ENCODE peak calls at places on chromosome 9, in four cellular contexts. D is mesenchymal stem cell; B is CD8-positive, alpha-beta T cell; H is WERI-Rb-1. W is an unnamed sample.

GRCh38 chr9:105515811-105516413 is 42.0 kb upstream of the FKTN start:
- DNase-seq in H (no peak), B (no peak), D (no peak), W (no peak)

GRCh38 chr9:75046725-75047345 is 18.7 kb upstream of the CARNMT1 start:
- DNase-seq in D (no peak), B (no peak), H (no peak), W (no peak)

GRCh38 chr9:134139081-134139480 is 3.2 kb downstream of the WDR5 start:
- DNase-seq in B (no peak), H (no peak), D (peak), W (peak)

GRCh38 chr9:133203506-133204075 is 5.5 kb downstream of the OBP2B start:
- DNase-seq in H (no peak), D (no peak), B (no peak), W (no peak)

GRCh38 chr9:103183569-103184191 is 188.5 kb downstream of the CYLC2 start:
- DNase-seq in B (no peak), H (no peak), D (no peak), W (no peak)

GRCh38 chr9:70053864-70054263 is 10.2 kb downstream of the MAMDC2 start:
- DNase-seq in B (no peak), H (no peak), D (no peak), W (no peak)

GRCh38 chr9:136960212-136960937 is 8.3 kb downstream of the LCN12 start:
- DNase-seq in B (no peak), D (no peak), H (no peak), W (no peak)

GRCh38 chr9:131033269-131034224 is 24.6 kb downstream of the LAMC3 start:
- DNase-seq in D (no peak), B (no peak), H (no peak), W (no peak)

GRCh38 chr9:98532574-98532973 is 176.2 kb downstream of the GABBR2 start:
- DNase-seq in B (no peak), H (no peak), D (no peak), W (no peak)

GRCh38 chr9:133715866-133716563 is 22.1 kb downstream of the SARDH start:
- DNase-seq in D (peak), B (no peak), H (peak), W (no peak)

DNA sequence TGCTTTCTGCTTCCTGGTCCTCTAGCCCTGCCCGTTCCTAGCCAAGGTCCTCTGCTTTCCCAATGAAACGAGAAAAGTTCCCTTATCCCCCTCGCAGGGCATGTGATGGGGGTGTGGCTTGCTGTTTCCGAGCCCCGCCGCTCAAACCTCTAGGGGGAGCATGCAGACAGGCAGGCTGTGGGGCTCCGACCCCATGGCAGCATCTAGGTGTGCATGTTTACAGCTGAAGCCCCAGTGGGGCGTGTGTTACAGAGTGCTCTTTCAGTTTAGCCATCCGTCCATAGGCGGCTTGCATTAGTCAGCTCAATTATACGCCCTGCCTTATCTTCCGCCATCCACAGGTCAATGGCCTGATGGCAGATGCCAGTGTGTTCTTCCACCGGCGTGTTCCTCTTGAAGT is 48.3 kb upstream of the SPATA31E1 start:
- DNase-seq in B (no peak), D (no peak), H (peak), W (no peak)
- H3K4me3 ChIP-seq in B (no peak), D (no peak), H (no peak), W (no peak)

GRCh38 chr9:128685636-128686489 is 3.2 kb upstream of the SET start:
- DNase-seq in H (peak), B (no peak), D (peak), W (no peak)
- H3K4me3 ChIP-seq in H (peak), B (peak), D (no peak), W (no peak)

GRCh38 chr9:116156621-116157314 is 3.2 kb downstream of the PAPPA start:
- DNase-seq in H (peak), D (peak), B (no peak), W (peak)
- H3K4me3 ChIP-seq in H (no peak), D (peak), B (no peak), W (peak)

GRCh38 chr9:91951944-91952520 is 2.0 kb upstream of the ROR2 start:
- DNase-seq in B (no peak), H (no peak), D (peak), W (no peak)

GRCh38 chr9:91948061-91948422 is 2.0 kb downstream of the ROR2 start:
- DNase-seq in D (peak), H (peak), B (no peak), W (no peak)

GRCh38 chr9:91948423-91949292 is 1.4 kb downstream of the ROR2 start:
- DNase-seq in H (peak), B (no peak), D (peak), W (peak)

GRCh38 chr9:91949293-91949945 is 609 bp downstream of the ROR2 start:
- DNase-seq in H (peak), D (peak), B (no peak), W (no peak)

DNA sequence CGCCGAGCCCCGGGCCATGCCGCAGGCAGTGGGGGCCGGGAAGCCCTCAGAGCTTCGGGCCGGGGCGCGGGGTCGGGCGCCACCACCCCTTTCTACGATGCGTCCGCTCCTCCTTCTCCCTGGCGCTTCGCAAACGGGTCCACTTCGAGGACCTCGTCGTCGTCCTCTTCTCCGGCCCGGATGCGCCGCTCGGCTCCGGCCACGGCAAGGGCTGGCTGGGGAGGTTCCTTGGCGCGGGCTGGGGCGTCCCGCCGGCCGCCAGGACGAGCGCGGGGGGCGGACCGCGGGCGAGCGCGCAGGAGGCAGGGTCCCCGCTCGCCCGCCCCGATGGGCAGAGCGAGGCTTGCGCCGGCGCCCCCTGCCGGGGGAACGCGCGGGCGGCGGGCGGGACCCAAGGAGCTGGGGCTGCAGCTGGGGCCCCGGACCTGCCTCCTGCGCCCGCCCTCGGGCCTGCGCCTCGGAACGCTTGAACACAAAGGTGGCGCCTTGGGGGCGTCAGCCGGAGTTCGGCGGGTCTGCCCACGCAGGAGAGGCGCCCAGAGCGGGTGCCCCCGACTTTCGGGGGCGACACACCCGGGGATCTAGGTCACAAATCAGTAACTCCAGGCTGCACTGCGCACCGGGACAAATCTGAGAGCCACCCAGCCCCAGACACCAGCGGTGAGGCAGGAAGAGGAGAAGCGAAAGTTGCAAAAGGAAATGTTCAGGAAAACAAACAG is at the start of gene ROR2:
- DNase-seq in B (peak), D (peak), H (peak), W (peak)
- H3K4me3 ChIP-seq in B (no peak), D (peak), H (peak), W (peak)

GRCh38 chr9:33153001-33153400 is 14.1 kb downstream of the B4GALT1 start:
- DNase-seq in D (no peak), B (no peak), H (no peak), W (no peak)

GRCh38 chr9:33153666-33154065 is 13.5 kb downstream of the B4GALT1 start:
- DNase-seq in D (no peak), H (no peak), B (no peak), W (no peak)

GRCh38 chr9:33151007-33151557 is 16.1 kb downstream of the B4GALT1 start:
- DNase-seq in H (no peak), D (peak), B (no peak), W (peak)

GRCh38 chr9:33154368-33154767 is 12.8 kb downstream of the B4GALT1 start:
- DNase-seq in B (no peak), H (no peak), D (no peak), W (no peak)

DNA sequence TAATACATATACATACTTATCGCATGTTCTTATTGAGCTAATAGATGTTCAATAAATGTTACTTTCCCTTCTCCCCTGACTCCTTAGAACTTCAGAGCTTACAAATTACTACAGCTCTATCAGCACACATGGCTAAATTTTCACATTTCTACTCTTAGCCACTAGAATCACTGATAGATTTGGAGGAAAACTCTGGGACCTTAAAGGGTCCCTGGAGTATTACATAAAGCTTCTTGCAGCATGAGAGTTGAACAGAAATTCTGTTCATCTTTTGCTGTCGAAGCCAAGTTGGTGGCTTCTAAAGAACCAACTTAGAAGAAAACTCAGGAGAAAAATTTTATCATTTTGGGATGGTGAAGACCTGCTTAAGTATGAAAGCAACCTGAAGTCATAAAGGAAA is 15.5 kb downstream of the B4GALT1 start:
- DNase-seq in H (no peak), D (no peak), B (no peak), W (no peak)
- H3K4me3 ChIP-seq in H (no peak), D (peak), B (no peak), W (peak)

GRCh38 chr9:107793541-107793940 is 304.0 kb upstream of the KLF4 start:
- DNase-seq in D (no peak), B (no peak), H (no peak), W (no peak)

GRCh38 chr9:107794259-107794658 is 304.7 kb upstream of the KLF4 start:
- DNase-seq in H (no peak), D (no peak), B (no peak), W (no peak)

GRCh38 chr9:107792596-107792995 is 303.0 kb upstream of the KLF4 start:
- DNase-seq in H (no peak), B (no peak), D (no peak), W (no peak)

GRCh38 chr9:107789001-107789710 is 299.6 kb upstream of the KLF4 start:
- DNase-seq in D (no peak), B (no peak), H (no peak), W (no peak)

GRCh38 chr9:107792006-107792405 is 302.4 kb upstream of the KLF4 start:
- DNase-seq in B (no peak), H (no peak), D (no peak), W (no peak)
- H3K4me3 ChIP-seq in B (no peak), H (no peak), D (no peak), W (no peak)

GRCh38 chr9:126374366-126374781 is 47.7 kb downstream of the MVB12B start:
- DNase-seq in B (no peak), D (no peak), H (no peak), W (no peak)

GRCh38 chr9:126367646-126368419 is 41.2 kb downstream of the MVB12B start:
- DNase-seq in D (no peak), H (no peak), B (no peak), W (no peak)

GRCh38 chr9:126372716-126373115 is 46.1 kb downstream of the MVB12B start:
- DNase-seq in B (no peak), D (no peak), H (no peak), W (no peak)

GRCh38 chr9:126373241-126373640 is 46.6 kb downstream of the MVB12B start:
- DNase-seq in D (no peak), H (no peak), B (no peak), W (peak)

GRCh38 chr9:126371007-126371870 is 44.6 kb downstream of the MVB12B start:
- DNase-seq in H (no peak), B (no peak), D (no peak), W (no peak)
- H3K4me3 ChIP-seq in H (no peak), B (no peak), D (no peak), W (no peak)

W was measured in adipocyte.